ENCODE peak calls at places on chromosomes 16 and 17, in six cellular contexts. X is hepatocyte, K is mammary epithelial cell, M is H1, T is IMR-90, N is PC-9. L is an unnamed sample.

GRCh38 chr16:47887496-47887895 is 268.3 kb downstream of the ABCC12 start:
- DNase-seq in X (peak; percentile 31), K (peak; percentile 82), M (no peak), T (peak; percentile 33), N (peak; percentile 73), L (peak; percentile 34)

GRCh38 chr16:9047689-9048301 is 43.6 kb upstream of the HAPSTR1 start:
- DNase-seq in X (peak; percentile 96), K (peak; percentile 95), M (peak; percentile 50), T (peak; percentile 99), N (peak; percentile 91), L (peak; percentile 100)

GRCh38 chr17:67116045-67116575 is 71.8 kb downstream of the CACNG1 start:
- DNase-seq in X (no peak), K (no peak), M (no peak), T (no peak), N (no peak), L (no peak)

GRCh38 chr17:71423871-71424546 is 696.8 kb upstream of the SOX9 start:
- DNase-seq in X (no peak), K (peak; percentile 99), M (no peak), T (peak; percentile 76), N (peak; percentile 98), L (peak; percentile 18)

GRCh38 chr17:17254026-17254425 is 17.1 kb upstream of the FLCN start:
- DNase-seq in X (no peak), K (no peak), M (no peak), T (peak; percentile 45), N (no peak), L (peak; percentile 67)

GRCh38 chr16:11131706-11132105 is 124.3 kb downstream of the SOCS1 start:
- DNase-seq in X (no peak), K (no peak), M (no peak), T (no peak), N (no peak), L (no peak)

GRCh38 chr16:85829266-85829665 is 29.8 kb downstream of the COX4I1 start:
- DNase-seq in X (no peak), K (no peak), M (no peak), T (no peak), N (no peak), L (no peak)

GRCh38 chr17:6786618-6787017 is 10.6 kb downstream of the FBXO39 start:
- DNase-seq in X (no peak), K (peak; percentile 82), M (no peak), T (peak; percentile 63), N (no peak), L (peak; percentile 95)

GRCh38 chr17:77679589-77679988 is 278.9 kb upstream of the TNRC6C start:
- DNase-seq in X (no peak), K (no peak), M (no peak), T (no peak), N (no peak), L (no peak)

DNA sequence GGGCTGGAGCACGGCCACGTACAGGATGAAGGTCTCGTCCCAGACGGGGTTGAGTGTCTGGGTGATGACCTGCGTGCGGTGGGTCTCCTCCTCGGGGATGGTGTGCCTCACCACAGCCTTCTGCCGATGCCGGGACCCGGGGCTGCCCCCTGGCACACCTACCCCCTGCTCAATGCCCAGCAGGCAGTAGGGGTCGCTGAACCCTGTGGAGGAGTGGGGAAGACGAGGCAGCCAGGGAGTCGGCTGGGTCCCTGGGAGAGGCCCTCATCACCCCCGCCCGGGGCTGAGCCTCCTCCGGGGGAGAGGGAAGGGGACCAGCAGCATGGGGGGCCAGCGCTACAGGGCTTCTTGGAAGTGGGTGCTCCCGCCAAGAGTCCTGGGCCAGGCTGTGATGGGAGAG is 1.8 kb downstream of the UNC13D start:
- DNase-seq in X (no peak), K (no peak), M (no peak), T (no peak), N (no peak), L (no peak)
- H3K4me1 ChIP-seq in X (peaks cover 22% of the 10 kb centered on the region), K (peaks cover 26% of the 10 kb centered on the region), M (peaks cover 8% of the 10 kb centered on the region), T (peaks cover 6% of the 10 kb centered on the region), N (peaks cover 42% of the 10 kb centered on the region), L (peaks cover 3% of the 10 kb centered on the region)

GRCh38 chr16:3669067-3669466 is 14.6 kb downstream of the DNASE1 start:
- DNase-seq in X (no peak), K (no peak), M (no peak), T (no peak), N (no peak), L (no peak)
- H3K4me2 ChIP-seq in X (no peak overlapping the region), K (no peak overlapping the region), M (no peak overlapping the region), T (no peak overlapping the region), N (no peak overlapping the region), L (no peak overlapping the region)

GRCh38 chr17:4833941-4834501 is 881 bp downstream of the MINK1 start:
- DNase-seq in X (peak; percentile 68), K (peak; percentile 24), M (no peak), T (peak; percentile 80), N (no peak), L (peak; percentile 61)
- H2AFZ ChIP-seq in X (peak overlapping the region; percentile 48), K (peak overlapping the region; percentile 91), M (no peak overlapping the region), T (peak overlapping the region; percentile 95), N (peak overlapping the region; percentile 86), L (peak overlapping the region; percentile 73)

DNA sequence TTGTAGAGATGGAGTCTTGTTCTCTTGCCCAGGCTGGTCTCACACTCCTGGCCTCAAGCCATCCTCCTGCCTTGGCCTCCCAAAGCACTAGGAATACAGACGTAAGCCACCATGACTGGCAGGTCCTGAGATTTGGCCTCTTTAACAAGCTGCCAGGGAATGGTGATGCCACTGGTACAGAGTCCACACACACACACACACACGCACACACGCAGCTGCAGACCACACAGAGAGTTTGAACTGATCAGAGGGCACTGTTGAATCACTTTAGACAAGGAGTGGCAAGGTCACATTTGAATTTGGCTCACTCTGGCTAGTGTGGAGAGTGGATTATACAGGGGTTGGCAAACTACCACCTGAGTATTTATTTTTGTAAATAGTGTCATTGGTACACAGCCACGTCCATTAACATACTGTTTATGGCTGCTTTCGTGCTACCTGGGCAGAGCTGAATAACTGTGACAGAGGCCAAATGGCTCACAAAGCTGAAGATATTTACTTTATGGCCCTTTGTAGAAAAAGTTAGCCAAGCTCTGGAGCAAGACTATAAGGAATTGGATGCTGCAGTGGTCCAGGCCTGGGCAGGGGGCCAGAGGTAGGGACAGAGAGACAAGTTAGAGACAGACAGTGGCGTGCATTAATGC is 9.9 kb downstream of the ITPRIPL2 start:
- DNase-seq in X (peak; percentile 35), K (no peak), M (no peak), T (no peak), N (no peak), L (no peak)
- H3K4me1 ChIP-seq in X (peaks cover 6% of the 10 kb centered on the region), K (peaks cover 28% of the 10 kb centered on the region), M (no peaks in the 10 kb centered on the region), T (peaks cover 9% of the 10 kb centered on the region), N (peaks cover 34% of the 10 kb centered on the region), L (peaks cover 12% of the 10 kb centered on the region)

GRCh38 chr16:72787519-72788268 is 260.2 kb downstream of the ZFHX3 start:
- DNase-seq in X (peak; percentile 91), K (peak; percentile 82), M (peak; percentile 73), T (peak; percentile 94), N (no peak), L (peak; percentile 97)
- H3K4me2 ChIP-seq in X (peak overlapping the region; percentile 80), K (peak overlapping the region; percentile 80), M (peak overlapping the region; percentile 97), T (peak overlapping the region; percentile 95), N (no peak overlapping the region), L (peak overlapping the region; percentile 84)

GRCh38 chr17:43211480-43212402 is at the start of gene TMEM106A:
- DNase-seq in X (peak; percentile 92), K (peak; percentile 85), M (peak; percentile 85), T (peak; percentile 85), N (peak; percentile 83), L (peak; percentile 94)
- H2AFZ ChIP-seq in X (peak within 1 kb of the TSS; percentile 81), K (peak within 1 kb of the TSS; percentile 92), M (peak within 1 kb of the TSS; percentile 63), T (peak within 1 kb of the TSS; percentile 88), N (peak within 1 kb of the TSS; percentile 90), L (peak within 1 kb of the TSS; percentile 76)

GRCh38 chr17:46182961-46183360 is 10.3 kb downstream of the KANSL1 start:
- DNase-seq in X (peak; percentile 33), K (no peak), M (no peak), T (no peak), N (no peak), L (no peak)
- H3K4me1 ChIP-seq in X (peaks cover 30% of the 10 kb centered on the region), K (peaks cover 13% of the 10 kb centered on the region), M (peaks cover 48% of the 10 kb centered on the region), T (peaks cover 7% of the 10 kb centered on the region), N (peaks cover 11% of the 10 kb centered on the region), L (peaks cover 32% of the 10 kb centered on the region)

GRCh38 chr16:65153365-65154105 is 31.7 kb upstream of the CDH11 start:
- DNase-seq in X (no peak), K (no peak), M (no peak), T (no peak), N (no peak), L (no peak)
- H3K4me2 ChIP-seq in X (no peak overlapping the region), K (no peak overlapping the region), M (no peak overlapping the region), T (no peak overlapping the region), N (no peak overlapping the region), L (no peak overlapping the region)

GRCh38 chr17:38676706-38677504 is 2.1 kb upstream of the EPOP start:
- DNase-seq in X (peak; percentile 89), K (peak; percentile 64), M (peak; percentile 94), T (peak; percentile 77), N (peak; percentile 78), L (peak; percentile 87)
- H2AFZ ChIP-seq in X (no peak overlapping the region), K (peak overlapping the region; percentile 60), M (no peak overlapping the region), T (peak overlapping the region; percentile 87), N (peak overlapping the region; percentile 36), L (peak overlapping the region; percentile 88)

DNA sequence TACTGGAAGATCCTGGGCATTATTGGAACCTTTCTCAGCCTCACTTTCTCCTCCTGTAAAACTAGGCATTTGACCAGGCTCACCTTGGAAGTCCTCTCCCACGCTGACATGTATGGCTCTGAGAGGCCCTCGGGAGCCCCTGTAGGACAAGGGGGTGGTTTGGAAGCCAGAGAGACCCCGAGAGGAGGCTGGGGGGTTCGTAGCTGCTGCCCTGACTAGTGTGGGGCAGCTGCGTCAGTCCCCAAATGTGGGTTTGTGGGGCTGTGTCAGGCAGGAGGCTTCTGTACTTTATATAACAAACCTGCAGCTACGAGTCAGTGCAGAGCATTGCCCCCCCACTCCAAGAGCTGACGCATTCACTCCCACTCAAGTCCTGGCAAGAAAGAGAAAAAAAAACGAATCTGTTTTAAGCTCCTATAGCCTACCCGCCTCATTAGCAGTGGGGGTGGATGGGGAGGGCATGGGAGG is 1.8 kb downstream of the CX3CL1 start:
- DNase-seq in X (no peak), K (peak; percentile 80), M (no peak), T (peak; percentile 62), N (no peak), L (peak; percentile 49)
- H3K4me1 ChIP-seq in X (peaks cover 36% of the 10 kb centered on the region), K (peaks cover 58% of the 10 kb centered on the region), M (peaks cover 22% of the 10 kb centered on the region), T (peaks cover 9% of the 10 kb centered on the region), N (peaks cover 25% of the 10 kb centered on the region), L (no peaks in the 10 kb centered on the region)